ENCODE peak calls at places on chromosomes 1 and 21, in four cellular contexts. One of them, this sample, is unnamed.

GRCh38 chr1:233015965-233016364 is 65.6 kb downstream of the NTPCR start:
- DNase-seq in psoas muscle: no peak
- DNase-seq in heart left ventricle: no peak
- DNase-seq in CD4-positive, CD25-positive, alpha-beta regulatory T cell: peak; percentile 16
- DNase-seq in this sample: no peak

GRCh38 chr1:66405046-66405445 is 128.9 kb upstream of the SGIP1 start:
- DNase-seq in psoas muscle: no peak
- DNase-seq in heart left ventricle: no peak
- DNase-seq in CD4-positive, CD25-positive, alpha-beta regulatory T cell: no peak
- DNase-seq in this sample: no peak

GRCh38 chr1:177119311-177119710 is 45.2 kb downstream of the ASTN1 start:
- DNase-seq in psoas muscle: no peak
- DNase-seq in heart left ventricle: no peak
- DNase-seq in CD4-positive, CD25-positive, alpha-beta regulatory T cell: no peak
- DNase-seq in this sample: no peak

GRCh38 chr1:46520063-46520911 is 30.7 kb downstream of the DMBX1 start:
- DNase-seq in psoas muscle: no peak
- DNase-seq in heart left ventricle: no peak
- DNase-seq in CD4-positive, CD25-positive, alpha-beta regulatory T cell: no peak
- DNase-seq in this sample: peak; percentile 83

GRCh38 chr1:240672132-240672811 is 60.3 kb upstream of the GREM2 start:
- DNase-seq in psoas muscle: no peak
- DNase-seq in heart left ventricle: no peak
- DNase-seq in CD4-positive, CD25-positive, alpha-beta regulatory T cell: no peak
- DNase-seq in this sample: no peak

GRCh38 chr1:147168626-147169058 is 3.6 kb downstream of the PRKAB2 start:
- DNase-seq in psoas muscle: no peak
- DNase-seq in heart left ventricle: no peak
- DNase-seq in CD4-positive, CD25-positive, alpha-beta regulatory T cell: no peak
- DNase-seq in this sample: peak; percentile 33

GRCh38 chr1:48761411-48761810 is 15.3 kb downstream of the BEND5 start:
- DNase-seq in psoas muscle: no peak
- DNase-seq in heart left ventricle: no peak
- DNase-seq in CD4-positive, CD25-positive, alpha-beta regulatory T cell: no peak
- DNase-seq in this sample: no peak

GRCh38 chr1:154493276-154493675 is 8.7 kb upstream of the TDRD10 start:
- DNase-seq in psoas muscle: peak; percentile 27
- DNase-seq in heart left ventricle: peak; percentile 75
- DNase-seq in CD4-positive, CD25-positive, alpha-beta regulatory T cell: peak; percentile 66
- DNase-seq in this sample: no peak

GRCh38 chr1:99580451-99580850 is 65.5 kb upstream of the PALMD start:
- DNase-seq in psoas muscle: no peak
- DNase-seq in heart left ventricle: peak; percentile 49
- DNase-seq in CD4-positive, CD25-positive, alpha-beta regulatory T cell: no peak
- DNase-seq in this sample: no peak

GRCh38 chr21:16192900-16193299 is 463.1 kb downstream of the USP25 start:
- DNase-seq in psoas muscle: no peak
- DNase-seq in heart left ventricle: no peak
- DNase-seq in CD4-positive, CD25-positive, alpha-beta regulatory T cell: no peak
- DNase-seq in this sample: no peak

GRCh38 chr1:35555601-35556477 is 1.4 kb downstream of the KIAA0319L start:
- DNase-seq in psoas muscle: no peak
- DNase-seq in heart left ventricle: no peak
- DNase-seq in CD4-positive, CD25-positive, alpha-beta regulatory T cell: no peak
- DNase-seq in this sample: no peak

GRCh38 chr21:27590271-27590670 is 623.4 kb upstream of the ADAMTS5 start:
- DNase-seq in psoas muscle: peak; percentile 21
- DNase-seq in heart left ventricle: peak; percentile 50
- DNase-seq in CD4-positive, CD25-positive, alpha-beta regulatory T cell: no peak
- DNase-seq in this sample: peak; percentile 93

GRCh38 chr1:9838946-9839345 is 15.2 kb upstream of the CLSTN1 start:
- DNase-seq in psoas muscle: no peak
- DNase-seq in heart left ventricle: no peak
- DNase-seq in CD4-positive, CD25-positive, alpha-beta regulatory T cell: no peak
- DNase-seq in this sample: no peak

GRCh38 chr1:228515200-228515834 is 28.1 kb downstream of the RNF187 start:
- DNase-seq in psoas muscle: no peak
- DNase-seq in heart left ventricle: no peak
- DNase-seq in CD4-positive, CD25-positive, alpha-beta regulatory T cell: peak; percentile 38
- DNase-seq in this sample: peak; percentile 35

GRCh38 chr1:48619529-48619928 is 147.5 kb upstream of the SPATA6 start:
- DNase-seq in psoas muscle: peak; percentile 23
- DNase-seq in heart left ventricle: peak; percentile 29
- DNase-seq in CD4-positive, CD25-positive, alpha-beta regulatory T cell: no peak
- DNase-seq in this sample: peak; percentile 1

GRCh38 chr1:156691665-156692408 is 13.5 kb downstream of the CRABP2 start:
- DNase-seq in psoas muscle: no peak
- DNase-seq in heart left ventricle: no peak
- DNase-seq in CD4-positive, CD25-positive, alpha-beta regulatory T cell: no peak
- DNase-seq in this sample: no peak

GRCh38 chr1:2452583-2453315 is 23.3 kb upstream of the PLCH2 start:
- DNase-seq in psoas muscle: no peak
- DNase-seq in heart left ventricle: no peak
- DNase-seq in CD4-positive, CD25-positive, alpha-beta regulatory T cell: no peak
- DNase-seq in this sample: no peak

GRCh38 chr1:41370756-41371420 is 9.7 kb downstream of the FOXO6 start:
- DNase-seq in psoas muscle: no peak
- DNase-seq in heart left ventricle: no peak
- DNase-seq in CD4-positive, CD25-positive, alpha-beta regulatory T cell: no peak
- DNase-seq in this sample: no peak

GRCh38 chr1:218847966-218848365 is 325.7 kb upstream of the LYPLAL1 start:
- DNase-seq in psoas muscle: no peak
- DNase-seq in heart left ventricle: no peak
- DNase-seq in CD4-positive, CD25-positive, alpha-beta regulatory T cell: no peak
- DNase-seq in this sample: no peak

GRCh38 chr1:208604295-208604694 is 360.1 kb upstream of the PLXNA2 start:
- DNase-seq in psoas muscle: no peak
- DNase-seq in heart left ventricle: no peak
- DNase-seq in CD4-positive, CD25-positive, alpha-beta regulatory T cell: peak; percentile 6
- DNase-seq in this sample: peak; percentile 54

GRCh38 chr1:160726498-160727391 is 12.3 kb upstream of the SLAMF7 start:
- DNase-seq in psoas muscle: no peak
- DNase-seq in heart left ventricle: peak; percentile 56
- DNase-seq in CD4-positive, CD25-positive, alpha-beta regulatory T cell: peak; percentile 83
- DNase-seq in this sample: peak; percentile 60

GRCh38 chr1:175208773-175209492 is 16.4 kb upstream of the KIAA0040 start:
- DNase-seq in psoas muscle: no peak
- DNase-seq in heart left ventricle: no peak
- DNase-seq in CD4-positive, CD25-positive, alpha-beta regulatory T cell: peak; percentile 89
- DNase-seq in this sample: no peak

GRCh38 chr1:184953600-184954219 is 20.6 kb downstream of the NIBAN1 start:
- DNase-seq in psoas muscle: no peak
- DNase-seq in heart left ventricle: no peak
- DNase-seq in CD4-positive, CD25-positive, alpha-beta regulatory T cell: peak; percentile 62
- DNase-seq in this sample: peak; percentile 55

GRCh38 chr1:26694597-26695416 is 1.0 kb upstream of the ARID1A start:
- DNase-seq in psoas muscle: no peak
- DNase-seq in heart left ventricle: no peak
- DNase-seq in CD4-positive, CD25-positive, alpha-beta regulatory T cell: peak; percentile 70
- DNase-seq in this sample: no peak

GRCh38 chr21:29673096-29673610 is 266.6 kb downstream of the GRIK1 start:
- DNase-seq in psoas muscle: no peak
- DNase-seq in heart left ventricle: no peak
- DNase-seq in CD4-positive, CD25-positive, alpha-beta regulatory T cell: no peak
- DNase-seq in this sample: no peak

GRCh38 chr1:194117582-194117981 is 931.2 kb upstream of the B3GALT2 start:
- DNase-seq in psoas muscle: no peak
- DNase-seq in heart left ventricle: no peak
- DNase-seq in CD4-positive, CD25-positive, alpha-beta regulatory T cell: no peak
- DNase-seq in this sample: no peak

GRCh38 chr1:178393370-178393769 is 103.4 kb downstream of the CLEC20A start:
- DNase-seq in psoas muscle: no peak
- DNase-seq in heart left ventricle: no peak
- DNase-seq in CD4-positive, CD25-positive, alpha-beta regulatory T cell: no peak
- DNase-seq in this sample: no peak

GRCh38 chr1:6141601-6142000 is 38.5 kb downstream of the CHD5 start:
- DNase-seq in psoas muscle: no peak
- DNase-seq in heart left ventricle: no peak
- DNase-seq in CD4-positive, CD25-positive, alpha-beta regulatory T cell: peak; percentile 20
- DNase-seq in this sample: no peak

GRCh38 chr1:68112835-68113243 is 62.4 kb upstream of the DIRAS3 start:
- DNase-seq in psoas muscle: no peak
- DNase-seq in heart left ventricle: peak; percentile 44
- DNase-seq in CD4-positive, CD25-positive, alpha-beta regulatory T cell: no peak
- DNase-seq in this sample: peak; percentile 85

GRCh38 chr21:42561742-42562141 is 48.1 kb downstream of the SLC37A1 start:
- DNase-seq in psoas muscle: no peak
- DNase-seq in heart left ventricle: no peak
- DNase-seq in CD4-positive, CD25-positive, alpha-beta regulatory T cell: peak; percentile 27
- DNase-seq in this sample: no peak

GRCh38 chr1:199701731-199702130 is 325.8 kb upstream of the NR5A2 start:
- DNase-seq in psoas muscle: no peak
- DNase-seq in heart left ventricle: no peak
- DNase-seq in CD4-positive, CD25-positive, alpha-beta regulatory T cell: no peak
- DNase-seq in this sample: no peak

GRCh38 chr1:38331496-38332210 is 285.1 kb upstream of the POU3F1 start:
- DNase-seq in psoas muscle: no peak
- DNase-seq in heart left ventricle: no peak
- DNase-seq in CD4-positive, CD25-positive, alpha-beta regulatory T cell: no peak
- DNase-seq in this sample: no peak

GRCh38 chr1:42737257-42737656 is 2.8 kb downstream of the CLDN19 start:
- DNase-seq in psoas muscle: no peak
- DNase-seq in heart left ventricle: no peak
- DNase-seq in CD4-positive, CD25-positive, alpha-beta regulatory T cell: peak; percentile 42
- DNase-seq in this sample: no peak

GRCh38 chr1:172487550-172487949 is 43.7 kb upstream of the PIGC start:
- DNase-seq in psoas muscle: no peak
- DNase-seq in heart left ventricle: no peak
- DNase-seq in CD4-positive, CD25-positive, alpha-beta regulatory T cell: peak; percentile 8
- DNase-seq in this sample: no peak

GRCh38 chr1:921011-921837 is 2.5 kb upstream of the SAMD11 start:
- DNase-seq in psoas muscle: peak; percentile 74
- DNase-seq in heart left ventricle: peak; percentile 80
- DNase-seq in CD4-positive, CD25-positive, alpha-beta regulatory T cell: peak; percentile 35
- DNase-seq in this sample: peak; percentile 43

GRCh38 chr1:84715620-84716019 is 25.4 kb upstream of the SSX2IP start:
- DNase-seq in psoas muscle: no peak
- DNase-seq in heart left ventricle: no peak
- DNase-seq in CD4-positive, CD25-positive, alpha-beta regulatory T cell: no peak
- DNase-seq in this sample: no peak

GRCh38 chr1:163320891-163321290 is 863 bp upstream of the NUF2 start:
- DNase-seq in psoas muscle: no peak
- DNase-seq in heart left ventricle: no peak
- DNase-seq in CD4-positive, CD25-positive, alpha-beta regulatory T cell: peak; percentile 13
- DNase-seq in this sample: no peak
- H3K4me3 ChIP-seq in psoas muscle: peak overlapping the region; percentile 91
- H3K4me3 ChIP-seq in heart left ventricle: peak overlapping the region; percentile 70
- H3K4me3 ChIP-seq in CD4-positive, CD25-positive, alpha-beta regulatory T cell: peak overlapping the region; percentile 99
- H3K4me3 ChIP-seq in this sample: peak overlapping the region; percentile 93

GRCh38 chr1:31756578-31756977 is 7.6 kb downstream of the ADGRB2 start:
- DNase-seq in psoas muscle: no peak
- DNase-seq in heart left ventricle: no peak
- DNase-seq in CD4-positive, CD25-positive, alpha-beta regulatory T cell: no peak
- DNase-seq in this sample: no peak
- H3K27me3 ChIP-seq in psoas muscle: peaks cover 13% of the 10 kb centered on the region
- H3K27me3 ChIP-seq in heart left ventricle: no peaks in the 10 kb centered on the region
- H3K27me3 ChIP-seq in CD4-positive, CD25-positive, alpha-beta regulatory T cell: peaks cover 4% of the 10 kb centered on the region
- H3K27me3 ChIP-seq in this sample: no peaks in the 10 kb centered on the region

GRCh38 chr21:37483776-37484175 is 117.2 kb downstream of the DYRK1A start:
- DNase-seq in psoas muscle: no peak
- DNase-seq in heart left ventricle: no peak
- DNase-seq in CD4-positive, CD25-positive, alpha-beta regulatory T cell: no peak
- DNase-seq in this sample: no peak
- H3K4me3 ChIP-seq in psoas muscle: no peak overlapping the region
- H3K4me3 ChIP-seq in heart left ventricle: no peak overlapping the region
- H3K4me3 ChIP-seq in CD4-positive, CD25-positive, alpha-beta regulatory T cell: no peak overlapping the region
- H3K4me3 ChIP-seq in this sample: no peak overlapping the region

GRCh38 chr1:118990513-118991131 is 2.5 kb upstream of the TBX15 start:
- DNase-seq in psoas muscle: no peak
- DNase-seq in heart left ventricle: no peak
- DNase-seq in CD4-positive, CD25-positive, alpha-beta regulatory T cell: no peak
- DNase-seq in this sample: no peak
- H3K27me3 ChIP-seq in psoas muscle: peaks cover 10% of the 10 kb centered on the region
- H3K27me3 ChIP-seq in heart left ventricle: peaks cover 100% of the 10 kb centered on the region
- H3K27me3 ChIP-seq in CD4-positive, CD25-positive, alpha-beta regulatory T cell: peaks cover 50% of the 10 kb centered on the region
- H3K27me3 ChIP-seq in this sample: no peaks in the 10 kb centered on the region

GRCh38 chr1:27816921-27817630 is 13.5 kb upstream of the PPP1R8 start:
- DNase-seq in psoas muscle: no peak
- DNase-seq in heart left ventricle: no peak
- DNase-seq in CD4-positive, CD25-positive, alpha-beta regulatory T cell: no peak
- DNase-seq in this sample: peak; percentile 77
- H3K4me3 ChIP-seq in psoas muscle: no peak overlapping the region
- H3K4me3 ChIP-seq in heart left ventricle: no peak overlapping the region
- H3K4me3 ChIP-seq in CD4-positive, CD25-positive, alpha-beta regulatory T cell: no peak overlapping the region
- H3K4me3 ChIP-seq in this sample: no peak overlapping the region

GRCh38 chr1:7629465-7630195 is 141.5 kb upstream of the VAMP3 start:
- DNase-seq in psoas muscle: no peak
- DNase-seq in heart left ventricle: no peak
- DNase-seq in CD4-positive, CD25-positive, alpha-beta regulatory T cell: no peak
- DNase-seq in this sample: no peak

GRCh38 chr1:7628273-7628672 is 142.8 kb upstream of the VAMP3 start:
- DNase-seq in psoas muscle: no peak
- DNase-seq in heart left ventricle: peak; percentile 69
- DNase-seq in CD4-positive, CD25-positive, alpha-beta regulatory T cell: no peak
- DNase-seq in this sample: no peak

GRCh38 chr1:7632126-7632525 is 139.0 kb upstream of the VAMP3 start:
- DNase-seq in psoas muscle: no peak
- DNase-seq in heart left ventricle: no peak
- DNase-seq in CD4-positive, CD25-positive, alpha-beta regulatory T cell: no peak
- DNase-seq in this sample: no peak

GRCh38 chr1:7629011-7629410 is 142.1 kb upstream of the VAMP3 start:
- DNase-seq in psoas muscle: no peak
- DNase-seq in heart left ventricle: no peak
- DNase-seq in CD4-positive, CD25-positive, alpha-beta regulatory T cell: no peak
- DNase-seq in this sample: no peak

DNA sequence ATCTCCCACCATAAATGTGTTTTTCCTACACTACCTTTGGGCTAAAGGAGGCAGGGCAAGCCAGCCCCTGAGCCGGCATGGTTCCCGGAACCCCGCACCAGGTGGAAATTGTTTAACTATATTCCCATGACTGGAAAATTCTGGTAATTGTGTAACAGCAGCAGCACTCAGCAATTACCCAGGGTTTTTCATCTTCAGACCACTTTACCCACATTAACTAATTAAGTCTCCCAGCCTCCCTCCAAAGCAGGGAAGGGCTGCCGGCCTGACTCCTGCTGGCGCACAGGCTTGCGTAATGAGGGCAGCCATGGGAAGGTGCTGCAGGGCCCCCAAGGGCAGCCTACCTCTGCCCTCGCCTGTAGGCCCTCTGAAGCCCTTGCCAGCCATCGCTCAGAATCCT is 140.7 kb upstream of the VAMP3 start:
- DNase-seq in psoas muscle: no peak
- DNase-seq in heart left ventricle: no peak
- DNase-seq in CD4-positive, CD25-positive, alpha-beta regulatory T cell: no peak
- DNase-seq in this sample: no peak
- H3K27me3 ChIP-seq in psoas muscle: peaks cover 30% of the 10 kb centered on the region
- H3K27me3 ChIP-seq in heart left ventricle: no peaks in the 10 kb centered on the region
- H3K27me3 ChIP-seq in CD4-positive, CD25-positive, alpha-beta regulatory T cell: no peaks in the 10 kb centered on the region
- H3K27me3 ChIP-seq in this sample: no peaks in the 10 kb centered on the region

GRCh38 chr21:45982758-45983731 is 1.5 kb downstream of the COL6A1 start:
- DNase-seq in psoas muscle: peak; percentile 17
- DNase-seq in heart left ventricle: peak; percentile 32
- DNase-seq in CD4-positive, CD25-positive, alpha-beta regulatory T cell: no peak
- DNase-seq in this sample: no peak
- H3K4me3 ChIP-seq in psoas muscle: peak overlapping the region; percentile 93
- H3K4me3 ChIP-seq in heart left ventricle: peak overlapping the region; percentile 96
- H3K4me3 ChIP-seq in CD4-positive, CD25-positive, alpha-beta regulatory T cell: no peak overlapping the region
- H3K4me3 ChIP-seq in this sample: peak overlapping the region; percentile 99

This sample was measured in brain microvascular endothelial cell.